ENCODE peak calls at places on chromosomes 2 and 18, in seven cellular contexts. One of them, this sample, is unnamed.

GRCh38 chr18:13067124-13067523 is 76.0 kb downstream of the CEP192 start:
- DNase-seq in heart right ventricle: no peak
- DNase-seq in Panc1: no peak
- DNase-seq in PC-9: no peak
- DNase-seq in fibroblast of lung: no peak
- DNase-seq in suprapubic skin: no peak
- DNase-seq in heart left ventricle: no peak
- DNase-seq in this sample: no peak

GRCh38 chr18:24161304-24161703 is 22.4 kb downstream of the CABYR start:
- DNase-seq in heart right ventricle: no peak
- DNase-seq in Panc1: no peak
- DNase-seq in PC-9: no peak
- DNase-seq in fibroblast of lung: no peak
- DNase-seq in suprapubic skin: no peak
- DNase-seq in heart left ventricle: no peak
- DNase-seq in this sample: no peak

GRCh38 chr2:102304268-102304667 is 7.1 kb upstream of the IL1RL1 start:
- DNase-seq in heart right ventricle: no peak
- DNase-seq in Panc1: no peak
- DNase-seq in PC-9: no peak
- DNase-seq in fibroblast of lung: peak; percentile 64
- DNase-seq in suprapubic skin: no peak
- DNase-seq in heart left ventricle: no peak
- DNase-seq in this sample: peak; percentile 72

GRCh38 chr2:8679827-8680731 is 1.8 kb upstream of the ID2 start:
- DNase-seq in heart right ventricle: peak; percentile 49
- DNase-seq in Panc1: no peak
- DNase-seq in PC-9: no peak
- DNase-seq in fibroblast of lung: peak; percentile 70
- DNase-seq in suprapubic skin: no peak
- DNase-seq in heart left ventricle: no peak
- DNase-seq in this sample: peak; percentile 70

GRCh38 chr2:141522702-141523101 is 608.1 kb downstream of the LRP1B start:
- DNase-seq in heart right ventricle: no peak
- DNase-seq in Panc1: no peak
- DNase-seq in PC-9: no peak
- DNase-seq in fibroblast of lung: peak; percentile 30
- DNase-seq in suprapubic skin: no peak
- DNase-seq in heart left ventricle: no peak
- DNase-seq in this sample: no peak

GRCh38 chr2:236928353-236929153 is 157.1 kb upstream of the COPS8 start:
- DNase-seq in heart right ventricle: no peak
- DNase-seq in Panc1: no peak
- DNase-seq in PC-9: no peak
- DNase-seq in fibroblast of lung: no peak
- DNase-seq in suprapubic skin: no peak
- DNase-seq in heart left ventricle: no peak
- DNase-seq in this sample: no peak

GRCh38 chr2:11159574-11160170 is 4.4 kb downstream of the SLC66A3 start:
- DNase-seq in heart right ventricle: no peak
- DNase-seq in Panc1: no peak
- DNase-seq in PC-9: no peak
- DNase-seq in fibroblast of lung: no peak
- DNase-seq in suprapubic skin: no peak
- DNase-seq in heart left ventricle: no peak
- DNase-seq in this sample: no peak

GRCh38 chr2:100054426-100054825 is 88.0 kb downstream of the AFF3 start:
- DNase-seq in heart right ventricle: no peak
- DNase-seq in Panc1: no peak
- DNase-seq in PC-9: no peak
- DNase-seq in fibroblast of lung: no peak
- DNase-seq in suprapubic skin: no peak
- DNase-seq in heart left ventricle: no peak
- DNase-seq in this sample: no peak

GRCh38 chr2:188976545-188977268 is 2.5 kb downstream of the COL3A1 start:
- DNase-seq in heart right ventricle: no peak
- DNase-seq in Panc1: no peak
- DNase-seq in PC-9: no peak
- DNase-seq in fibroblast of lung: peak; percentile 54
- DNase-seq in suprapubic skin: no peak
- DNase-seq in heart left ventricle: no peak
- DNase-seq in this sample: peak; percentile 84

GRCh38 chr18:29145993-29146539 is 969.1 kb upstream of the CDH2 start:
- DNase-seq in heart right ventricle: no peak
- DNase-seq in Panc1: no peak
- DNase-seq in PC-9: no peak
- DNase-seq in fibroblast of lung: no peak
- DNase-seq in suprapubic skin: no peak
- DNase-seq in heart left ventricle: no peak
- DNase-seq in this sample: no peak

GRCh38 chr2:97727296-97727695 is 13.9 kb downstream of the ZAP70 start:
- DNase-seq in heart right ventricle: no peak
- DNase-seq in Panc1: no peak
- DNase-seq in PC-9: no peak
- DNase-seq in fibroblast of lung: no peak
- DNase-seq in suprapubic skin: peak; percentile 40
- DNase-seq in heart left ventricle: no peak
- DNase-seq in this sample: no peak

GRCh38 chr2:11068856-11069526 is 86.3 kb upstream of the SLC66A3 start:
- DNase-seq in heart right ventricle: no peak
- DNase-seq in Panc1: no peak
- DNase-seq in PC-9: no peak
- DNase-seq in fibroblast of lung: no peak
- DNase-seq in suprapubic skin: no peak
- DNase-seq in heart left ventricle: no peak
- DNase-seq in this sample: no peak

GRCh38 chr2:224221455-224221913 is 180.4 kb downstream of the FAM124B start:
- DNase-seq in heart right ventricle: no peak
- DNase-seq in Panc1: no peak
- DNase-seq in PC-9: peak; percentile 99
- DNase-seq in fibroblast of lung: peak; percentile 97
- DNase-seq in suprapubic skin: no peak
- DNase-seq in heart left ventricle: no peak
- DNase-seq in this sample: peak; percentile 97

GRCh38 chr2:117917223-117917917 is 96.5 kb downstream of the CCDC93 start:
- DNase-seq in heart right ventricle: no peak
- DNase-seq in Panc1: no peak
- DNase-seq in PC-9: no peak
- DNase-seq in fibroblast of lung: no peak
- DNase-seq in suprapubic skin: no peak
- DNase-seq in heart left ventricle: no peak
- DNase-seq in this sample: peak; percentile 29

GRCh38 chr2:174614261-174614660 is 16.7 kb upstream of the WIPF1 start:
- DNase-seq in heart right ventricle: no peak
- DNase-seq in Panc1: no peak
- DNase-seq in PC-9: peak; percentile 85
- DNase-seq in fibroblast of lung: peak; percentile 91
- DNase-seq in suprapubic skin: no peak
- DNase-seq in heart left ventricle: no peak
- DNase-seq in this sample: peak; percentile 77

GRCh38 chr2:69166465-69166811 is 153.5 kb downstream of the ANTXR1 start:
- DNase-seq in heart right ventricle: no peak
- DNase-seq in Panc1: no peak
- DNase-seq in PC-9: no peak
- DNase-seq in fibroblast of lung: no peak
- DNase-seq in suprapubic skin: no peak
- DNase-seq in heart left ventricle: no peak
- DNase-seq in this sample: no peak

GRCh38 chr2:162734287-162734686 is 104.3 kb downstream of the KCNH7 start:
- DNase-seq in heart right ventricle: no peak
- DNase-seq in Panc1: no peak
- DNase-seq in PC-9: no peak
- DNase-seq in fibroblast of lung: no peak
- DNase-seq in suprapubic skin: no peak
- DNase-seq in heart left ventricle: no peak
- DNase-seq in this sample: no peak

GRCh38 chr2:9830685-9831410 is 12.4 kb upstream of the TAF1B start:
- DNase-seq in heart right ventricle: no peak
- DNase-seq in Panc1: no peak
- DNase-seq in PC-9: peak; percentile 53
- DNase-seq in fibroblast of lung: no peak
- DNase-seq in suprapubic skin: no peak
- DNase-seq in heart left ventricle: no peak
- DNase-seq in this sample: no peak

GRCh38 chr2:238064376-238064775 is 3.6 kb downstream of the SCLY start:
- DNase-seq in heart right ventricle: no peak
- DNase-seq in Panc1: no peak
- DNase-seq in PC-9: no peak
- DNase-seq in fibroblast of lung: no peak
- DNase-seq in suprapubic skin: no peak
- DNase-seq in heart left ventricle: no peak
- DNase-seq in this sample: no peak

GRCh38 chr18:69838620-69839411 is 108.9 kb downstream of the CD226 start:
- DNase-seq in heart right ventricle: no peak
- DNase-seq in Panc1: no peak
- DNase-seq in PC-9: peak; percentile 38
- DNase-seq in fibroblast of lung: no peak
- DNase-seq in suprapubic skin: no peak
- DNase-seq in heart left ventricle: no peak
- DNase-seq in this sample: peak; percentile 32

GRCh38 chr2:159035790-159036411 is 67.5 kb downstream of the TANC1 start:
- DNase-seq in heart right ventricle: no peak
- DNase-seq in Panc1: no peak
- DNase-seq in PC-9: peak; percentile 62
- DNase-seq in fibroblast of lung: peak; percentile 88
- DNase-seq in suprapubic skin: no peak
- DNase-seq in heart left ventricle: no peak
- DNase-seq in this sample: peak; percentile 41

GRCh38 chr2:188326669-188327301 is 35.1 kb downstream of the GULP1 start:
- DNase-seq in heart right ventricle: no peak
- DNase-seq in Panc1: no peak
- DNase-seq in PC-9: no peak
- DNase-seq in fibroblast of lung: peak; percentile 54
- DNase-seq in suprapubic skin: no peak
- DNase-seq in heart left ventricle: no peak
- DNase-seq in this sample: peak; percentile 69

DNA sequence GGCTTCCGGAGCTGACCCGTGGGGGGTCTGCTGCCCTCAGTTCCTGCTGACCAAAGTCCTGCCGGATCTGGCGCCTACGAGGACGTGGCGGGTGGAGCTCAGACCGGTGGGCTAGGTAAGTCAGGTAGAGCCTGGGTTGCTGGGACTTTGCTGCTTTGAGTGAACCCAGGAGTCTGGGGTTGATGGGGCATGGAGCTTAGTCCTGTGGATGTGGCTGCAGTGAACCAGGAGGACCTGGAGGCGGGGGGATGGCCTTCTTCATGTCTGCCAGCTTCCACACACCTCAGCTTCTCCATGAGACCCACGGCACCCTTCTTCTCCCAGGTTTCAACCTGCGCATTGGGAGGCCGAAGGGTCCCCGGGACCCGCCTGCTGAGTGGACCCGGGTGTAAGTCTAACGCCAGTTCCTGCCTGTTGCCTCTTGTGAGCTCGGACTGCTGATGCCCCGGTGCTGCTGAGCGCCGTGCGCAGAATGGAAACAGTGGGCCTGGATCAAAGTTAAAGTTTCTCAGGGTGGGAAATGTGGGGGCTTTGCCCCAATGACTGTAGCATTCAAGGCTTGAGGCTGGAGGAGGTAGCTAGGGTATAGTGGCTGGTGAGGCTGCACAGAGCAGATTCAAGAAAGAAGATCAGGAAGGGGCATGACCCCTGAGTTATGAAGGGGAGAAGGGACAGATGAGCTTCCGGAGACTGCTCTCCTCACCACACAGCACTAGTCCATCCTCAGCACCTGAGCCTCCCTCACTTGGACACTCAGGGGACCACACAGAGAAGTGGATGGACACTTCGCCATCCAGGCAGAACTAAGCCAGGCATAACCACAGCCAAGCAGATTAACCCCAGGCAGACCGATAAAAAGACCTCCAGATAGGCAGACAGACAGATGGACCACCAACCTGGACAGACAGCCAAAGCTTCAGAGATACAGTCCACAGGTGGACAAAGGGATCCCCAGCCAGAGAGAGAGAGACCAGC is 17.3 kb downstream of the PTPN18 start:
- DNase-seq in heart right ventricle: no peak
- DNase-seq in Panc1: no peak
- DNase-seq in PC-9: no peak
- DNase-seq in fibroblast of lung: no peak
- DNase-seq in suprapubic skin: no peak
- DNase-seq in heart left ventricle: no peak
- DNase-seq in this sample: no peak
- H3K4me3 ChIP-seq in heart right ventricle: peak overlapping the region; percentile 78
- H3K4me3 ChIP-seq in Panc1: peak overlapping the region; percentile 98
- H3K4me3 ChIP-seq in PC-9: peak overlapping the region; percentile 94
- H3K4me3 ChIP-seq in fibroblast of lung: peak overlapping the region; percentile 92
- H3K4me3 ChIP-seq in suprapubic skin: peak overlapping the region; percentile 68
- H3K4me3 ChIP-seq in heart left ventricle: peak overlapping the region; percentile 78
- H3K4me3 ChIP-seq in this sample: peak overlapping the region; percentile 90

GRCh38 chr2:46297546-46298271 is 502 bp downstream of the EPAS1 start:
- DNase-seq in heart right ventricle: peak; percentile 70
- DNase-seq in Panc1: no peak
- DNase-seq in PC-9: peak; percentile 77
- DNase-seq in fibroblast of lung: no peak
- DNase-seq in suprapubic skin: peak; percentile 84
- DNase-seq in heart left ventricle: peak; percentile 87
- DNase-seq in this sample: no peak
- TF ChIP-seq CTCF in heart right ventricle: no peak
- TF ChIP-seq CTCF in Panc1: peak; percentile 35
- TF ChIP-seq CTCF in PC-9: peak; percentile 30
- TF ChIP-seq CTCF in fibroblast of lung: no peak
- TF ChIP-seq CTCF in suprapubic skin: no peak
- TF ChIP-seq CTCF in heart left ventricle: no peak
- TF ChIP-seq CTCF in this sample: no peak

DNA sequence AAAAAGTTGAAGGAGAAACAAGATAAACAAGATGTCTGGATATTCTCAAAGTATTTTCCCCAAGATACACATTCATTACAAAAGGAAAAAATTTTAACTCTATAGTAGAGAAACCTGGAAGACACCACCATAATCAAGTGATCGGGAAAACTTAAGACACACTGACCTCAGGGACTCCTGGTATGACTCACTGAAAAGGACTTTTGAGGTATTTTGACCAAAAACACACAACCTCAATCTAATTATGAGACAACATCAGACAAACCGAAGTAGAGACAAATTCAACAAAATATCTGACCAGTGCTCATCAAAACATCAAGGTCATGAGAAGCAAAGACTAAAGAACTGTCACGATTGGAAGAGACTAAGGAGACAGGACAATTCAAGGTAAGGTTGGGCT is 34.7 kb downstream of the LPIN2 start:
- DNase-seq in heart right ventricle: no peak
- DNase-seq in Panc1: no peak
- DNase-seq in PC-9: no peak
- DNase-seq in fibroblast of lung: peak; percentile 66
- DNase-seq in suprapubic skin: no peak
- DNase-seq in heart left ventricle: no peak
- DNase-seq in this sample: peak; percentile 72
- H3K4me3 ChIP-seq in heart right ventricle: no peak overlapping the region
- H3K4me3 ChIP-seq in Panc1: no peak overlapping the region
- H3K4me3 ChIP-seq in PC-9: no peak overlapping the region
- H3K4me3 ChIP-seq in fibroblast of lung: no peak overlapping the region
- H3K4me3 ChIP-seq in suprapubic skin: no peak overlapping the region
- H3K4me3 ChIP-seq in heart left ventricle: no peak overlapping the region
- H3K4me3 ChIP-seq in this sample: peak overlapping the region; percentile 37

DNA sequence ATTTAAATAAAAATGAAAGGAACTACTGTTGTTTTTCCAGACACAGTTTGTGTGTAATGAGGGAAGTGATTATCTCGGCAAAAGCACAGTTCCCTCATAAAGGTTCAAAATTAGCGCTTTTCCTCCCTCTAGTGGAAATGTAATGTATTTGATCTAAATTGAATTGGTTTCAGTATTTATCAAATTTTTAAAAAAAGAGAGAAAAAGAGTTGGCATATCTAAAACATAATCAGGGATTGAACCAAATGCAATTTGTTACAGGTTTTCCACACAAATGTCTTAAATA is 37.5 kb downstream of the CMPK2 start:
- DNase-seq in heart right ventricle: no peak
- DNase-seq in Panc1: no peak
- DNase-seq in PC-9: no peak
- DNase-seq in fibroblast of lung: peak; percentile 40
- DNase-seq in suprapubic skin: no peak
- DNase-seq in heart left ventricle: no peak
- DNase-seq in this sample: peak; percentile 68
- TF ChIP-seq CTCF in heart right ventricle: peak; percentile 67
- TF ChIP-seq CTCF in Panc1: peak; percentile 35
- TF ChIP-seq CTCF in PC-9: peak; percentile 48
- TF ChIP-seq CTCF in fibroblast of lung: peak; percentile 48
- TF ChIP-seq CTCF in suprapubic skin: peak; percentile 5
- TF ChIP-seq CTCF in heart left ventricle: peak; percentile 44
- TF ChIP-seq CTCF in this sample: peak; percentile 51